ENCODE peak calls at places on chromosomes 2 and 18, in ten cellular contexts. O is CD4-positive, alpha-beta T cell; P is astrocyte of the spinal cord; U is GOT3; S is WTC11; G is NCI-H1105 treated with DMSO at 0.1 percent for 48 hours; X is stromal cell of bone marrow; A is GM23248; V is NCI-H1436; H is DMS 273 treated with DMSO at 0.1 percent for 48 hours. L is an unnamed sample.

GRCh38 chr2:109447251-109447661 is 166.5 kb downstream of the SEPTIN10 start:
- DNase-seq in P (peak; percentile 98), U (no peak), O (no peak), G (no peak), S (no peak), X (peak; percentile 81), A (peak; percentile 82), V (no peak), H (peak; percentile 75), L (no peak)

GRCh38 chr2:163466583-163466982 is 269.2 kb downstream of the FIGN start:
- DNase-seq in A (no peak), U (no peak), S (no peak), P (no peak), V (no peak), X (no peak), O (no peak), G (peak; percentile 50), H (no peak), L (no peak)

GRCh38 chr2:195360242-195360641 is 296.8 kb upstream of the SLC39A10 start:
- DNase-seq in A (no peak), G (no peak), H (no peak), X (no peak), V (no peak), U (no peak), O (no peak), P (no peak), S (no peak), L (no peak)

GRCh38 chr2:151374426-151374825 is 17.0 kb downstream of the TNFAIP6 start:
- DNase-seq in V (no peak), S (no peak), A (peak; percentile 87), G (no peak), X (peak; percentile 47), P (peak; percentile 69), H (peak; percentile 33), O (no peak), U (no peak), L (no peak)

GRCh38 chr2:100365434-100365833 is 43.1 kb upstream of the LONRF2 start:
- DNase-seq in O (no peak), X (peak; percentile 36), P (peak; percentile 93), G (peak; percentile 89), A (peak; percentile 71), H (peak; percentile 81), S (no peak), V (no peak), U (no peak), L (no peak)

GRCh38 chr18:79401494-79402208 is 5.9 kb downstream of the NFATC1 start:
- DNase-seq in S (no peak), X (no peak), G (no peak), U (no peak), V (no peak), A (no peak), P (no peak), H (no peak), O (no peak), L (no peak)

GRCh38 chr2:225041210-225041870 is 928 bp downstream of the DOCK10 start:
- DNase-seq in X (no peak), O (peak; percentile 44), G (no peak), A (peak; percentile 67), V (no peak), P (peak; percentile 58), S (peak; percentile 18), U (no peak), H (no peak), L (peak; percentile 91)

GRCh38 chr2:230418341-230419016 is 2.5 kb downstream of the SP100 start:
- DNase-seq in O (no peak), U (no peak), V (no peak), P (peak; percentile 75), H (no peak), S (no peak), G (no peak), X (peak; percentile 50), A (peak; percentile 86), L (no peak)

GRCh38 chr2:38441346-38441745 is 64.3 kb upstream of the ATL2 start:
- DNase-seq in X (no peak), V (no peak), U (no peak), H (no peak), G (no peak), O (no peak), A (no peak), P (no peak), S (no peak), L (no peak)

GRCh38 chr2:219225350-219225749 is 4.1 kb downstream of the ATG9A start:
- DNase-seq in O (no peak), X (no peak), P (no peak), U (no peak), A (no peak), G (no peak), H (no peak), V (no peak), S (no peak), L (peak; percentile 91)

GRCh38 chr2:43018179-43019024 is 208.0 kb downstream of the ZFP36L2 start:
- DNase-seq in A (peak; percentile 89), X (peak; percentile 62), G (no peak), P (no peak), U (no peak), S (no peak), O (no peak), V (no peak), H (no peak), L (peak; percentile 91)

GRCh38 chr2:17628349-17629261 is 88.1 kb downstream of the VSNL1 start:
- DNase-seq in P (peak; percentile 78), H (no peak), O (no peak), X (no peak), S (no peak), A (no peak), V (no peak), G (no peak), U (no peak), L (no peak)

GRCh38 chr18:75782826-75783225 is 355.3 kb upstream of the SMIM21 start:
- DNase-seq in H (no peak), V (no peak), A (no peak), P (no peak), O (no peak), S (no peak), G (no peak), U (no peak), X (no peak), L (no peak)

GRCh38 chr2:181376999-181377398 is 80.2 kb upstream of the ITGA4 start:
- DNase-seq in O (no peak), U (no peak), G (no peak), S (no peak), H (no peak), P (no peak), X (no peak), V (no peak), A (no peak), L (no peak)

GRCh38 chr2:237687666-237688065 is 60.3 kb downstream of the LRRFIP1 start:
- DNase-seq in P (peak; percentile 98), A (peak; percentile 100), H (no peak), V (no peak), O (peak; percentile 78), X (peak; percentile 100), S (no peak), U (peak; percentile 84), G (no peak), L (peak; percentile 99)

GRCh38 chr18:51211552-51211951 is 14.1 kb upstream of the MEX3C start:
- DNase-seq in A (peak; percentile 90), U (no peak), V (no peak), H (no peak), G (no peak), X (peak; percentile 80), S (no peak), O (peak; percentile 7), P (peak; percentile 84), L (peak; percentile 100)

GRCh38 chr18:3777719-3778118 is 327.7 kb downstream of the TGIF1 start:
- DNase-seq in A (no peak), X (no peak), S (no peak), U (no peak), O (no peak), P (no peak), G (no peak), H (no peak), V (no peak), L (no peak)

GRCh38 chr2:169315357-169315756 is 47.0 kb downstream of the LRP2 start:
- DNase-seq in S (no peak), U (no peak), G (no peak), V (no peak), O (no peak), A (no peak), P (no peak), X (no peak), H (no peak), L (no peak)

GRCh38 chr2:181438298-181438697 is 18.9 kb upstream of the ITGA4 start:
- DNase-seq in H (no peak), X (no peak), U (no peak), V (no peak), G (no peak), A (no peak), S (peak; percentile 18), P (no peak), O (no peak), L (no peak)

GRCh38 chr2:183034806-183035205 is 3.5 kb downstream of the NCKAP1 start:
- DNase-seq in H (no peak), S (no peak), P (peak; percentile 49), A (peak; percentile 60), G (no peak), U (no peak), V (no peak), X (no peak), O (no peak), L (no peak)

GRCh38 chr2:219269362-219270054 is 9.7 kb upstream of the DNAJB2 start:
- DNase-seq in G (peak; percentile 76), H (no peak), O (no peak), P (no peak), X (no peak), V (no peak), S (no peak), U (no peak), A (no peak), L (no peak)

GRCh38 chr18:24801011-24801410 is 340.6 kb downstream of the HRH4 start:
- DNase-seq in H (no peak), G (no peak), S (no peak), P (no peak), U (no peak), V (no peak), X (no peak), A (peak; percentile 40), O (no peak), L (no peak)

GRCh38 chr2:238875161-238875530 is 27.3 kb downstream of the TWIST2 start:
- DNase-seq in V (no peak), G (no peak), U (no peak), P (peak; percentile 28), X (no peak), A (peak; percentile 80), H (no peak), O (no peak), S (peak; percentile 58), L (no peak)

GRCh38 chr2:124149571-124149970 is 124.5 kb downstream of the CNTNAP5 start:
- DNase-seq in V (no peak), P (no peak), X (no peak), U (no peak), A (no peak), O (no peak), H (no peak), G (no peak), S (no peak), L (no peak)

GRCh38 chr2:86480105-86480504 is 38.9 kb downstream of the KDM3A start:
- DNase-seq in U (no peak), V (no peak), O (no peak), G (no peak), P (no peak), S (no peak), X (no peak), H (no peak), A (peak; percentile 42), L (no peak)

GRCh38 chr2:203579131-203579643 is 44.1 kb upstream of the RAPH1 start:
- DNase-seq in P (peak; percentile 75), X (peak; percentile 89), S (no peak), O (no peak), G (no peak), H (no peak), A (peak; percentile 91), U (peak; percentile 27), V (no peak), L (peak; percentile 98)

GRCh38 chr2:238863749-238864206 is 15.9 kb downstream of the TWIST2 start:
- DNase-seq in S (no peak), A (no peak), V (no peak), X (no peak), U (no peak), P (no peak), H (no peak), G (no peak), O (no peak), L (no peak)

GRCh38 chr2:184532541-184532940 is 65.8 kb upstream of the ZNF804A start:
- DNase-seq in O (no peak), A (no peak), P (no peak), G (no peak), V (no peak), U (no peak), S (no peak), X (peak; percentile 11), H (no peak), L (no peak)